ENCODE peak calls at places on chromosome 22, in four cellular contexts. Q is tibial nerve, I is astrocyte of the spinal cord, S is hepatocyte. E is an unnamed sample.

GRCh38 chr22:28883917-28884753 is 763 bp downstream of the ZNRF3 start:
- DNase-seq in Q (no peak), I (no peak), S (peak), E (peak)

GRCh38 chr22:23013612-23014011 is 56.7 kb upstream of the GNAZ start:
- DNase-seq in Q (no peak), I (no peak), S (no peak), E (no peak)

GRCh38 chr22:36816635-36817428 is at the start of gene PVALB:
- DNase-seq in Q (no peak), I (peak), S (peak), E (no peak)

GRCh38 chr22:23829845-23830372 is 8.9 kb downstream of the DERL3 start:
- DNase-seq in Q (no peak), I (peak), S (no peak), E (no peak)

GRCh38 chr22:25651332-25651731 is 86.9 kb downstream of the GRK3 start:
- DNase-seq in Q (no peak), I (no peak), S (no peak), E (no peak)

GRCh38 chr22:40024201-40025061 is 29.7 kb downstream of the FAM83F start:
- DNase-seq in Q (peak), I (peak), S (peak), E (peak)

GRCh38 chr22:31082606-31083376 is 1.7 kb downstream of the SMTN start:
- DNase-seq in Q (no peak), I (peak), S (peak), E (no peak)

GRCh38 chr22:39229075-39229474 is 15.7 kb downstream of the PDGFB start:
- DNase-seq in Q (no peak), I (no peak), S (no peak), E (no peak)

GRCh38 chr22:31044262-31044861 is 36.8 kb upstream of the SMTN start:
- DNase-seq in Q (peak), I (no peak), S (no peak), E (no peak)

GRCh38 chr22:23689414-23689813 is 1.4 kb upstream of the RGL4 start:
- DNase-seq in Q (peak), I (no peak), S (no peak), E (no peak)

GRCh38 chr22:27295071-27295470 is 506.5 kb downstream of the MN1 start:
- DNase-seq in Q (no peak), I (no peak), S (no peak), E (no peak)

GRCh38 chr22:24240381-24240780 is 4.5 kb downstream of the GGT5 start:
- DNase-seq in Q (no peak), I (no peak), S (no peak), E (no peak)

GRCh38 chr22:27222178-27222577 is 564.8 kb downstream of the MIAT start:
- DNase-seq in Q (no peak), I (no peak), S (no peak), E (no peak)

GRCh38 chr22:26322179-26322905 is 106.7 kb upstream of the ASPHD2 start:
- DNase-seq in Q (no peak), I (peak), S (no peak), E (no peak)

GRCh38 chr22:47171441-47172221 is 409.2 kb downstream of the TBC1D22A start:
- DNase-seq in Q (peak), I (no peak), S (no peak), E (no peak)

GRCh38 chr22:21990449-21991308 is 8.1 kb upstream of the TOP3B start:
- DNase-seq in Q (no peak), I (no peak), S (no peak), E (no peak)

GRCh38 chr22:49666146-49666809 is 161.4 kb downstream of the BRD1 start:
- DNase-seq in Q (no peak), I (no peak), S (no peak), E (peak)

GRCh38 chr22:21020802-21021429 is 6.0 kb downstream of the P2RX6 start:
- DNase-seq in Q (no peak), I (no peak), S (no peak), E (no peak)

GRCh38 chr22:29310863-29311339 is 4.5 kb downstream of the GAS2L1 start:
- DNase-seq in Q (peak), I (peak), S (peak), E (peak)

GRCh38 chr22:32957093-32957835 is 100.9 kb downstream of the SYN3 start:
- DNase-seq in Q (no peak), I (no peak), S (peak), E (no peak)

GRCh38 chr22:25880524-25880923 is 138.5 kb downstream of the MYO18B start:
- DNase-seq in Q (no peak), I (no peak), S (no peak), E (no peak)

GRCh38 chr22:25630446-25630845 is 66.0 kb downstream of the GRK3 start:
- DNase-seq in Q (no peak), I (peak), S (no peak), E (no peak)

GRCh38 chr22:26888887-26889286 is 231.5 kb downstream of the MIAT start:
- DNase-seq in Q (no peak), I (no peak), S (no peak), E (no peak)

GRCh38 chr22:29617922-29618629 is 14.6 kb downstream of the NF2 start:
- DNase-seq in Q (no peak), I (peak), S (peak), E (no peak)

GRCh38 chr22:22461583-22461982 is 47.0 kb downstream of the ZNF280B start:
- DNase-seq in Q (no peak), I (no peak), S (no peak), E (no peak)

GRCh38 chr22:49946612-49947295 is 13.8 kb upstream of the PIM3 start:
- DNase-seq in Q (no peak), I (no peak), S (no peak), E (no peak)

GRCh38 chr22:40666151-40666848 is 13.0 kb upstream of the MCHR1 start:
- DNase-seq in Q (no peak), I (no peak), S (no peak), E (no peak)

GRCh38 chr22:28244760-28245159 is 325.7 kb upstream of the PITPNB start:
- DNase-seq in Q (no peak), I (no peak), S (no peak), E (no peak)

GRCh38 chr22:20549232-20549841 is 41.9 kb downstream of the MED15 start:
- DNase-seq in Q (no peak), I (peak), S (no peak), E (no peak)

DNA sequence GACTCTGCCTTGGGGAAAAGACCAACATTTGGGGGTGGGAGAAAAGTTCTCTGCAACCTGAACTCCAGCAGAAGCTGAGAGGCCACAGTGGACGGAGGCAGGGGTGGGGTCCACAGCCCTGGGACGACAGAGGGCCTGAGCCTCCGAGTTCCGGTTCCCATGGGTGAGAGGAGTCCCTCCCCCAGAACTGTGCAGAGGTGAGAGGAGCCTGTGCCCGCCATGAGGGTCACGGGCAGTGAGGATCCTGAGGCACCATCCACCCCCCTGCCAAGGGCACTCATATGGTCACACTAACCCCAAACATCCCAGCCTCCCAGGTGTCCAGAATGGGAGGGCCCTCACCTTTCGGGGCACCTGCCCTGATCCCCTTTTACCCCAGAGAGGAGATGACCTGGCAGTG is 30.5 kb downstream of the KIAA0930 start:
- DNase-seq in Q (no peak), I (no peak), S (no peak), E (no peak)
- TF ChIP-seq CTCF in Q (no peak), I (no peak), S (no peak), E (no peak)

GRCh38 chr22:34414467-34415440 is 494.5 kb upstream of the LARGE1 start:
- DNase-seq in Q (no peak), I (no peak), S (peak), E (no peak)
- TF ChIP-seq CTCF in Q (no peak), I (no peak), S (peak), E (no peak)

GRCh38 chr22:45869448-45869847 is 107.5 kb downstream of the WNT7B start:
- DNase-seq in Q (no peak), I (no peak), S (no peak), E (peak)

GRCh38 chr22:45866398-45867117 is 110.4 kb downstream of the WNT7B start:
- DNase-seq in Q (no peak), I (no peak), S (no peak), E (no peak)

GRCh38 chr22:45867118-45867905 is 109.7 kb downstream of the WNT7B start:
- DNase-seq in Q (no peak), I (no peak), S (peak), E (no peak)

GRCh38 chr22:45868586-45869443 is 108.1 kb downstream of the WNT7B start:
- DNase-seq in Q (no peak), I (no peak), S (no peak), E (peak)

DNA sequence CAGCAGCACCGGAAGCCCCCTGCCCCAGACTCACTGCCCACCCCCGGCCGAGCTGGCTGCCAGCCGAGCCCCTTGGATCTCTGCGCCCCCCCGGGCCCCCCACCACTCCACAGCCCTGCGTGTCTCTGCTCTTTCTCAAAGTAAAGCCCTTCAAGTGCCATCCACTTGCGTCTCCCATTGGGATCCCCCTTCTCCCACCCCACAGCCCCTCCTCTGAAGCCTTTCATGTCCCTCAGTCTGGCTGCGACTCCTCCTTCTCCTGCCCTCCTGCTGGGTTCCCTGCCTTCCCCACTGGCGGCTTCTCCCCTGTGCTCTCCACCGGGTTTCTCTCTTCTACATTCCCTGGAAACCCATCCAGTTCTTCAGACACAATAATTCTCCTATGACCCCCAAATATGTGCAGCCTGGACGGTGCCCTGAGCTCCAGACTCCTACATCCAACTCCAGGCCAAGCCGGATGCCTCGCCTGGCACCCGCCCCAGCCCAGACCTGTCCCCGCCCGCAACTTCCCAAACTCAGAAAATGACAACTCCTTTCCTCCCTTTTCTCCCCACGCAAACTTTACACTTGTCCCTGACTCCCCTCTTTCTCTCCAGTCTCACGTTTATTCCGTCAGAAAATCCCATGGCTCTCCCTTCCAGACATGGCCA is 108.9 kb downstream of the WNT7B start:
- DNase-seq in Q (no peak), I (no peak), S (no peak), E (no peak)
- TF ChIP-seq CTCF in Q (no peak), I (no peak), S (no peak), E (no peak)

DNA sequence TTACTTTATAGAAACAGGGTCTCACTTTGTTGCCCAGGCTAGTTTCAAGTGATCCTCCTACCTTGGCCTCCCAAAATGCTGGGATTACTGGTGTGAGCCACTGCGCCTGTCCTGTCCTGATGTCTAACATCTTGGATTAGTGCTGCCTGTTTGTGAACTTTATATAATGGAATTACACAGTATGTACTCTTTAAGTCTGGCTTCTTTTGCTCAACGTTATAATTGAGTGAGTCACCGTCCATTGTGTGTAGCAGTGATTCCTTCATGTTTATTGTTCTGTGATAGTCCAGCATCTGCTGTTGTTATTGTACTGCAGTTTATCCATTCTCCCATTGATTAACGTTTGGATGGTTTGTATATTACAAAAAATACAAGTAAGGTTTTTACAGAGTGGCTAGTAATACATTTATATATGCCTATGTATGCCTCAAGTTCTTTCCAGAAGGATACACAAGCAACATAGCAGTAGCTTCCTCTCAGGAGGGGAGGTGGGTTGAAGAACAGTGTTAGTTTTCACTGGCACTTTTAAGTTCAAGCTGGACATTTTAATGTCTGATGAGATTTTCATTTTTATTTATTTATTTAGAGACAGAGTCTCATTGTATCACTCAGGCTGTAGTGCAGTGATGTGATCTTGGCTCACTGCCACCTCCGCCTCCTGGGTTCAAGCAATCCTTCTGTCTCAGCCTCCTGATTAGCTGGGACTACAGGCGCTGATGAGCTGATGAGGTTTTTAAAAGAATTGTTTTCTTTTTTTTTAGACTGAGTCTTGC is 25.2 kb upstream of the MICALL1 start:
- DNase-seq in Q (no peak), I (peak), S (no peak), E (no peak)
- TF ChIP-seq CTCF in Q (no peak), I (no peak), S (no peak), E (no peak)

GRCh38 chr22:43782448-43782847 is 29.7 kb downstream of the EFCAB6 start:
- DNase-seq in Q (no peak), I (no peak), S (no peak), E (no peak)

GRCh38 chr22:43789452-43789851 is 22.7 kb downstream of the EFCAB6 start:
- DNase-seq in Q (no peak), I (peak), S (peak), E (no peak)

GRCh38 chr22:43783777-43784176 is 28.3 kb downstream of the EFCAB6 start:
- DNase-seq in Q (no peak), I (no peak), S (no peak), E (no peak)
- TF ChIP-seq CTCF in Q (no peak), I (no peak), S (no peak), E (no peak)

GRCh38 chr22:48639896-48640732 is 1187.6 kb downstream of the BRD1 start:
- DNase-seq in Q (no peak), I (no peak), S (no peak), E (no peak)
- TF ChIP-seq CTCF in Q (no peak), I (no peak), S (no peak), E (no peak)

E was measured in natural killer cell.